ENCODE peak calls at places on chromosomes 1 and 21, in six cellular contexts. Z is activated CD8-positive, alpha-beta memory T cell treated with anti-CD3 and anti-CD28 coated beads, Interleukin-2, amount 50 U/mL, for 48 hours; Q is brain pericyte; I is HL-60; Y is AG04450; S is Karpas-422. X is an unnamed sample.

GRCh38 chr1:16165548-16165947 is 9.7 kb upstream of the EPHA2 start:
- DNase-seq in Z (no peak), Q (no peak), I (no peak), Y (no peak), S (no peak), X (no peak)

GRCh38 chr1:162678439-162678838 is 46.2 kb downstream of the DDR2 start:
- DNase-seq in Z (no peak), Q (no peak), I (no peak), Y (peak), S (no peak), X (no peak)

GRCh38 chr1:111417755-111418154 is 9.8 kb downstream of the OVGP1 start:
- DNase-seq in Z (no peak), Q (no peak), I (no peak), Y (peak), S (no peak), X (no peak)

GRCh38 chr1:180542530-180543171 is 16.1 kb upstream of the OVAAL start:
- DNase-seq in Z (no peak), Q (no peak), I (no peak), Y (no peak), S (no peak), X (no peak)

GRCh38 chr1:117902944-117903343 is 26.5 kb downstream of the GDAP2 start:
- DNase-seq in Z (no peak), Q (no peak), I (no peak), Y (no peak), S (no peak), X (no peak)

GRCh38 chr1:76867342-76868130 is at the start of gene ST6GALNAC5:
- DNase-seq in Z (peak), Q (no peak), I (no peak), Y (no peak), S (no peak), X (peak)

GRCh38 chr1:68255301-68255700 is 23.0 kb upstream of the WLS start:
- DNase-seq in Z (no peak), Q (no peak), I (no peak), Y (no peak), S (no peak), X (no peak)

GRCh38 chr1:90579212-90579802 is 137.8 kb downstream of the BARHL2 start:
- DNase-seq in Z (no peak), Q (no peak), I (peak), Y (no peak), S (peak), X (peak)

GRCh38 chr1:103107696-103108524 is at the start of gene COL11A1:
- DNase-seq in Z (no peak), Q (no peak), I (no peak), Y (no peak), S (no peak), X (no peak)

GRCh38 chr1:232515706-232516105 is 114.2 kb downstream of the SIPA1L2 start:
- DNase-seq in Z (no peak), Q (no peak), I (no peak), Y (no peak), S (no peak), X (no peak)

GRCh38 chr1:2999571-2999970 is 21.7 kb upstream of the ACTRT2 start:
- DNase-seq in Z (no peak), Q (no peak), I (no peak), Y (no peak), S (no peak), X (no peak)

GRCh38 chr1:212413902-212414327 is 771 bp downstream of the PACC1 start:
- DNase-seq in Z (no peak), Q (no peak), I (no peak), Y (no peak), S (no peak), X (no peak)

GRCh38 chr1:37134599-37134998 is 100.3 kb upstream of the GRIK3 start:
- DNase-seq in Z (no peak), Q (no peak), I (no peak), Y (no peak), S (no peak), X (no peak)

GRCh38 chr1:109773203-109773899 is 9.6 kb upstream of the EPS8L3 start:
- DNase-seq in Z (peak), Q (peak), I (peak), Y (peak), S (peak), X (peak)

GRCh38 chr1:208254862-208255261 is 10.7 kb upstream of the PLXNA2 start:
- DNase-seq in Z (no peak), Q (no peak), I (no peak), Y (no peak), S (no peak), X (no peak)

GRCh38 chr1:42844592-42845140 is 1.7 kb upstream of the ZNF691 start:
- DNase-seq in Z (no peak), Q (no peak), I (no peak), Y (no peak), S (no peak), X (no peak)

GRCh38 chr21:40717008-40717407 is 129.9 kb downstream of the DSCAM start:
- DNase-seq in Z (no peak), Q (no peak), I (no peak), Y (no peak), S (no peak), X (no peak)